ENCODE peak calls at places on chromosomes 3 and 15, in five cellular contexts. N is AG04450, H is PC-9, F is fibroblast of villous mesenchyme, P is HFFc6. L is an unnamed sample.

GRCh38 chr3:100438623-100438974 is 37.3 kb downstream of the LNP1 start:
- DNase-seq in N (no peak), H (no peak), F (no peak), P (no peak), L (no peak)

GRCh38 chr3:17850448-17850847 is 108.0 kb upstream of the TBC1D5 start:
- DNase-seq in N (no peak), H (no peak), F (peak), P (peak), L (no peak)

GRCh38 chr3:26078539-26078938 is 288.6 kb downstream of the OXSM start:
- DNase-seq in N (no peak), H (no peak), F (no peak), P (no peak), L (no peak)

GRCh38 chr15:69827751-69828150 is 270.0 kb downstream of the TLE3 start:
- DNase-seq in N (no peak), H (no peak), F (no peak), P (no peak), L (no peak)

GRCh38 chr15:62110000-62110851 is 43.4 kb downstream of the C2CD4A start:
- DNase-seq in N (no peak), H (peak), F (peak), P (peak), L (no peak)

GRCh38 chr3:116630494-116630893 is 79.1 kb upstream of the TUSC7 start:
- DNase-seq in N (no peak), H (no peak), F (no peak), P (no peak), L (no peak)

GRCh38 chr15:44489464-44489863 is 47.5 kb upstream of the EIF3J start:
- DNase-seq in N (peak), H (peak), F (peak), P (peak), L (no peak)

GRCh38 chr3:134054881-134055280 is 25.2 kb upstream of the SLCO2A1 start:
- DNase-seq in N (no peak), H (no peak), F (no peak), P (no peak), L (no peak)

GRCh38 chr3:172846706-172847105 is 96.2 kb downstream of the ECT2 start:
- DNase-seq in N (no peak), H (no peak), F (no peak), P (no peak), L (no peak)